ENCODE peak calls at places on chromosomes 4 and X, in five cellular contexts. S, E, P, U and Q are unnamed samples.

GRCh38 chrX:101429934-101430333 is 21.9 kb downstream of the HNRNPH2 start:
- DNase-seq in S (no peak), P (no peak), E (peak; percentile 35), U (no peak), Q (no peak)

GRCh38 chrX:139826065-139827044 is 106.5 kb downstream of the ATP11C start:
- DNase-seq in U (no peak), E (peak; percentile 76), S (peak; percentile 23), P (no peak), Q (peak; percentile 26)

GRCh38 chr4:17273047-17273446 is 238.8 kb downstream of the QDPR start:
- DNase-seq in U (no peak), E (no peak), S (peak; percentile 29), P (no peak), Q (no peak)

GRCh38 chrX:78237127-78237526 is 90.3 kb downstream of the CYSLTR1 start:
- DNase-seq in P (no peak), E (peak; percentile 51), S (peak; percentile 17), U (no peak), Q (no peak)

GRCh38 chr4:138909605-138910004 is 106.0 kb upstream of the NOCT start:
- DNase-seq in E (no peak), S (no peak), P (no peak), U (no peak), Q (no peak)

GRCh38 chr4:16443504-16444088 is 217.3 kb upstream of the TAPT1 start:
- DNase-seq in E (peak; percentile 29), U (peak; percentile 37), P (no peak), S (no peak), Q (no peak)

GRCh38 chr4:83231620-83232056 is 53.0 kb downstream of the COQ2 start:
- DNase-seq in U (no peak), E (peak; percentile 74), P (no peak), S (no peak), Q (no peak)

GRCh38 chr4:125433453-125433852 is 118.7 kb downstream of the FAT4 start:
- DNase-seq in E (no peak), P (no peak), S (no peak), U (no peak), Q (no peak)

GRCh38 chr4:110629214-110629754 is 6.4 kb upstream of the PITX2 start:
- DNase-seq in S (no peak), U (no peak), E (no peak), P (no peak), Q (no peak)

GRCh38 chr4:16034010-16034829 is 49.6 kb downstream of the PROM1 start:
- DNase-seq in U (no peak), S (no peak), P (no peak), E (peak; percentile 71), Q (no peak)

GRCh38 chr4:185307136-185307950 is 88.4 kb downstream of the LRP2BP start:
- DNase-seq in S (no peak), P (no peak), U (no peak), E (peak; percentile 90), Q (peak; percentile 57)

GRCh38 chrX:133005038-133005437 is 46.6 kb upstream of the HS6ST2 start:
- DNase-seq in E (peak; percentile 3), U (peak; percentile 24), P (no peak), S (no peak), Q (no peak)

GRCh38 chr4:42396361-42397255 is 680 bp upstream of the SHISA3 start:
- DNase-seq in S (peak; percentile 18), U (no peak), E (no peak), P (no peak), Q (no peak)

GRCh38 chr4:108045687-108046024 is 56.0 kb downstream of the HADH start:
- DNase-seq in U (peak; percentile 29), P (no peak), E (no peak), S (peak; percentile 72), Q (peak; percentile 76)

GRCh38 chrX:17024896-17025295 is 78.4 kb downstream of the REPS2 start:
- DNase-seq in S (peak; percentile 34), E (no peak), P (no peak), U (peak; percentile 28), Q (peak; percentile 74)

GRCh38 chr4:8739357-8739756 is 132.3 kb downstream of the HMX1 start:
- DNase-seq in U (no peak), E (no peak), P (no peak), S (no peak), Q (no peak)

GRCh38 chr4:145843651-145844050 is 95.0 kb downstream of the ZNF827 start:
- DNase-seq in S (no peak), P (no peak), E (no peak), U (no peak), Q (no peak)

GRCh38 chrX:44245730-44246129 is 97.7 kb downstream of the EFHC2 start:
- DNase-seq in E (no peak), U (no peak), S (no peak), P (no peak), Q (no peak)

GRCh38 chr4:7198440-7199128 is 6.2 kb downstream of the SORCS2 start:
- DNase-seq in S (no peak), E (no peak), P (peak; percentile 55), U (no peak), Q (no peak)

GRCh38 chrX:136999021-136999420 is 34.8 kb downstream of the GPR101 start:
- DNase-seq in U (no peak), E (no peak), S (no peak), P (no peak), Q (no peak)

GRCh38 chrX:6041630-6042029 is 187.0 kb downstream of the NLGN4X start:
- DNase-seq in S (no peak), E (peak; percentile 83), P (no peak), U (no peak), Q (no peak)

GRCh38 chrX:133151320-133151719 is 54.4 kb upstream of the USP26 start:
- DNase-seq in S (no peak), P (no peak), U (peak; percentile 32), E (peak; percentile 55), Q (no peak)

GRCh38 chr4:118037955-118038354 is 3.7 kb downstream of the NDST3 start:
- DNase-seq in U (no peak), S (no peak), P (no peak), E (no peak), Q (no peak)

GRCh38 chr4:7861440-7861881 is 78.2 kb downstream of the AFAP1 start:
- DNase-seq in P (no peak), E (peak; percentile 88), U (no peak), S (no peak), Q (no peak)

GRCh38 chrX:151896734-151897474 is 15.8 kb upstream of the MAGEA4 start:
- DNase-seq in U (no peak), P (no peak), S (no peak), E (peak; percentile 51), Q (no peak)

GRCh38 chr4:186424745-186425144 is 130.6 kb downstream of the MTNR1A start:
- DNase-seq in U (no peak), E (no peak), S (no peak), P (no peak), Q (no peak)

GRCh38 chrX:53447441-53447840 is 13.3 kb upstream of the HSD17B10 start:
- DNase-seq in U (no peak), P (no peak), S (no peak), E (no peak), Q (no peak)

GRCh38 chrX:53458082-53458481 is 23.9 kb upstream of the HSD17B10 start:
- DNase-seq in S (no peak), U (no peak), E (no peak), P (no peak), Q (no peak)

GRCh38 chrX:53456254-53456653 is 22.1 kb upstream of the HSD17B10 start:
- DNase-seq in E (peak; percentile 83), U (no peak), P (no peak), S (no peak), Q (no peak)

GRCh38 chrX:53449632-53450031 is 15.5 kb upstream of the HSD17B10 start:
- DNase-seq in P (no peak), U (no peak), E (peak; percentile 47), S (no peak), Q (no peak)

DNA sequence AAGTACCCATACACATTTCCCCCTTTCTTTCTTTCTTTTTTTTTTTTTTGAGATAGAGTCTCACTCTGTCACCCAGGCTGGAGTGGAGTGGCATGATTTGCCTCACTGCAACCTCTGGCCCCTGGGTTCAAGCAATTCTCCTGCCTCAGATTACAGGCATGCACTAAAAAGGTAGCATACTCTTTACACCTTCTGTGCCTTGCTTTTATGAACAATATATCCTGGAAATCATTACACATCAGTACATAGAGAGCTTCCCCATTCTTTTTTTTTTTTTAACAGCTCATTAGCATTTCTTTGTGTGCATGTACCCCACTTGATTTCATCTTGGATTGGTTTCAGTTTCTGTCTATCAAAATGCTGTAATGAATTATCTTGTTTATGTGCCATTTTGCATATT is 18.6 kb upstream of the HSD17B10 start:
- DNase-seq in E (no peak), S (no peak), P (no peak), U (no peak), Q (no peak)
- H3K27me3 ChIP-seq in E (no peaks in the 10 kb centered on the region), S (peaks cover 7% of the 10 kb centered on the region), P (no peaks in the 10 kb centered on the region), U (no peaks in the 10 kb centered on the region), Q (no peaks in the 10 kb centered on the region)

GRCh38 chr4:106333186-106333585 is 16.8 kb downstream of the AIMP1 start:
- DNase-seq in U (no peak), S (no peak), E (no peak), P (no peak), Q (no peak)
- H3K36me3 ChIP-seq in U (peaks cover 9% of the 10 kb centered on the region), S (no peaks in the 10 kb centered on the region), E (peaks cover 7% of the 10 kb centered on the region), P (peaks cover 61% of the 10 kb centered on the region), Q (peaks cover 52% of the 10 kb centered on the region)

GRCh38 chr4:151407018-151407417 is 2.0 kb upstream of the FHIP1A start:
- DNase-seq in U (no peak), S (no peak), P (no peak), E (no peak), Q (no peak)

GRCh38 chr4:151408380-151408629 is 671 bp upstream of the FHIP1A start:
- DNase-seq in P (no peak), S (no peak), E (no peak), U (no peak), Q (no peak)

GRCh38 chr4:151408630-151409469 is at the start of gene FHIP1A:
- DNase-seq in E (peak; percentile 90), U (peak; percentile 97), S (peak; percentile 90), P (peak; percentile 79), Q (peak; percentile 95)

GRCh38 chr4:151409470-151410313 is 716 bp downstream of the FHIP1A start:
- DNase-seq in P (peak; percentile 67), E (peak; percentile 86), S (peak; percentile 18), U (peak; percentile 59), Q (peak; percentile 67)

DNA sequence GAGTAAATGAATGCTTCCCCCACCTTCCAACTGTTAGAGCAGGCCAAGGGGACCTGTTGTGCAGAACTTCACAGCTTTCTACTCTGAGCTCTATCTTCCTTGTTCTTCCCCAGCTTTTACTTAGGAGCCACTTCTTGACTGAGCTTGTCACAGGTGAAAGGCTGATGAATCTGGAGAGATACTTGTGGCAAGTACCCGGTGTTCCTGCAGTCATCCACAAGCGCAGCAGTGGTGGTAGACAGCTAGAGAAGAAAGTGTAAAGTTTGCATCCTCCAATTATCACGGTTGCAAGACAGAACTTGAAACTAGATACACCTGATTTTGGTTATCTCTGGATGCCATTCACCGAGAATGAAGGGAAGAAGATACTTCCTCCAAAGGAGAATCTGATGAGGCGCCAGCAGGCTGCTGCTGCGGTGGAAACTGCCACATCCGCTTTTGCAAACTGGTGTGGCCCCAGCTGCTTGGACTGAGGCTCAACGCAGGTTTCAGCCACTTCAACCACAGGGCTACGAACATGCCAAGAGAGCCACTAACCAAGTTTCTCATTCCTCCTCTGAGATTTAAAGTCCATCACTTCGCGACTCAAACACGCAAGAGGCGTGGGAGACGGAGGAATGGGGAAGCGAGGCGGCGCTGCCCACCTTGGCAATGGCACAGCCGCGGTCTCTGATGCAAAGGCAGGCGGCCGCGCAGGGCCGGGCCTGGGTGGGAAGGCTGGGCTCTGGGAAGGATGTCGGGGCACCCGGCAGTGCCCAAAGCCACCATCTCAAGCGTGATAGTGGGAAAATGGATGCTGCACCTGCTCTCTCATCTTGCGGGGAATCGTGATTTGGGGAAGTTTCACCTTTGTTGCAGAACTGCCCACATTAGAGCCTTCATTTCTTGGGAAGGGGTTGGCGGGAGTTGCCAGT is 1.3 kb upstream of the FHIP1A start:
- DNase-seq in E (no peak), S (peak; percentile 30), P (no peak), U (peak; percentile 57), Q (peak; percentile 63)
- TF ChIP-seq CTCF in E (peak; percentile 47), S (no peak), P (no peak), U (no peak), Q (peak; percentile 18)

GRCh38 chr4:30721353-30722091 is 1.4 kb downstream of the PCDH7 start:
- DNase-seq in U (peak; percentile 80), P (peak; percentile 71), S (peak; percentile 19), E (no peak), Q (peak; percentile 58)
- H3K27me3 ChIP-seq in U (no peaks in the 10 kb centered on the region), P (no peaks in the 10 kb centered on the region), S (peaks cover 52% of the 10 kb centered on the region), E (no peaks in the 10 kb centered on the region), Q (no peaks in the 10 kb centered on the region)